ENCODE peak calls at places on chromosomes 4 and X, in seven cellular contexts. A is GM12865, S is K562, B is cardiac fibroblast, R is thoracic aorta, T is AG10803, Q is transverse colon. W is an unnamed sample.
A peak's percentile ranks its signal among the peaks of the same experiment; 100 is the strongest.

GRCh38 chr4:54513231-54513630 is 144.5 kb upstream of the KIT start:
- DNase-seq in A (no peak), S (no peak), B (peak; percentile 92), R (peak; percentile 3), T (peak; percentile 95), Q (no peak), W (no peak)

GRCh38 chr4:2334826-2335728 is 73.2 kb upstream of the MXD4 start:
- DNase-seq in A (no peak), S (no peak), B (no peak), R (no peak), T (no peak), Q (no peak), W (no peak)

GRCh38 chr4:7021930-7022658 is 21.1 kb upstream of the TADA2B start:
- DNase-seq in A (no peak), S (no peak), B (peak; percentile 89), R (no peak), T (peak; percentile 94), Q (no peak), W (no peak)

GRCh38 chrX:17442898-17443297 is 67.9 kb downstream of the NHS start:
- DNase-seq in A (no peak), S (no peak), B (peak; percentile 74), R (no peak), T (peak; percentile 36), Q (no peak), W (no peak)

GRCh38 chrX:112819013-112819635 is 21.5 kb downstream of the AMOT start:
- DNase-seq in A (no peak), S (no peak), B (peak; percentile 33), R (no peak), T (peak; percentile 92), Q (no peak), W (no peak)

GRCh38 chr4:181017038-181017437 is 1226.2 kb upstream of the TENM3 start:
- DNase-seq in A (no peak), S (no peak), B (no peak), R (no peak), T (no peak), Q (no peak), W (no peak)

GRCh38 chr4:141810038-141810701 is 173.8 kb downstream of the IL15 start:
- DNase-seq in A (no peak), S (no peak), B (no peak), R (no peak), T (no peak), Q (no peak), W (peak; percentile 56)

GRCh38 chrX:87900320-87900908 is 382.8 kb downstream of the KLHL4 start:
- DNase-seq in A (peak; percentile 48), S (no peak), B (peak; percentile 3), R (no peak), T (no peak), Q (no peak), W (no peak)

GRCh38 chr4:127313767-127314166 is 319.0 kb upstream of the INTU start:
- DNase-seq in A (no peak), S (no peak), B (no peak), R (no peak), T (no peak), Q (no peak), W (no peak)

GRCh38 chr4:70945046-70945445 is 42.9 kb downstream of the MOB1B start:
- DNase-seq in A (no peak), S (no peak), B (no peak), R (no peak), T (no peak), Q (no peak), W (no peak)

GRCh38 chrX:129736491-129736890 is 2.3 kb upstream of the XPNPEP2 start:
- DNase-seq in A (no peak), S (no peak), B (no peak), R (no peak), T (no peak), Q (no peak), W (no peak)

GRCh38 chrX:153400146-153401132 is 711 bp downstream of the PNMA6E start:
- DNase-seq in A (peak; percentile 55), S (peak; percentile 82), B (peak; percentile 34), R (no peak), T (no peak), Q (peak; percentile 41), W (peak; percentile 62)

GRCh38 chr4:143626134-143626859 is 74.2 kb downstream of the FREM3 start:
- DNase-seq in A (no peak), S (no peak), B (peak; percentile 48), R (peak; percentile 21), T (peak; percentile 41), Q (peak; percentile 39), W (no peak)

GRCh38 chr4:35934370-35934981 is 309.8 kb downstream of the ARAP2 start:
- DNase-seq in A (peak; percentile 32), S (no peak), B (peak; percentile 48), R (no peak), T (peak; percentile 8), Q (no peak), W (peak; percentile 39)

GRCh38 chrX:15202458-15203177 is 67.3 kb downstream of the ASB9 start:
- DNase-seq in A (peak; percentile 31), S (no peak), B (peak; percentile 3), R (no peak), T (peak; percentile 71), Q (no peak), W (peak; percentile 33)

GRCh38 chr4:8674311-8674885 is 81.8 kb downstream of the CPZ start:
- DNase-seq in A (no peak), S (no peak), B (no peak), R (no peak), T (no peak), Q (no peak), W (no peak)

GRCh38 chrX:13649823-13650222 is 3.1 kb upstream of the TCEANC start:
- DNase-seq in A (no peak), S (no peak), B (no peak), R (no peak), T (peak; percentile 67), Q (no peak), W (no peak)

GRCh38 chrX:151396827-151397740 is at the start of gene VMA21:
- DNase-seq in A (peak; percentile 89), S (peak; percentile 85), B (peak; percentile 80), R (peak; percentile 63), T (peak; percentile 88), Q (peak; percentile 85), W (peak; percentile 86)

GRCh38 chr4:101123231-101123630 is 224.1 kb downstream of the PPP3CA start:
- DNase-seq in A (no peak), S (no peak), B (peak; percentile 27), R (no peak), T (no peak), Q (peak; percentile 19), W (no peak)

GRCh38 chrX:4932790-4933189 is 1219.3 kb upstream of the PRKX start:
- DNase-seq in A (no peak), S (no peak), B (peak; percentile 9), R (no peak), T (no peak), Q (no peak), W (no peak)

DNA sequence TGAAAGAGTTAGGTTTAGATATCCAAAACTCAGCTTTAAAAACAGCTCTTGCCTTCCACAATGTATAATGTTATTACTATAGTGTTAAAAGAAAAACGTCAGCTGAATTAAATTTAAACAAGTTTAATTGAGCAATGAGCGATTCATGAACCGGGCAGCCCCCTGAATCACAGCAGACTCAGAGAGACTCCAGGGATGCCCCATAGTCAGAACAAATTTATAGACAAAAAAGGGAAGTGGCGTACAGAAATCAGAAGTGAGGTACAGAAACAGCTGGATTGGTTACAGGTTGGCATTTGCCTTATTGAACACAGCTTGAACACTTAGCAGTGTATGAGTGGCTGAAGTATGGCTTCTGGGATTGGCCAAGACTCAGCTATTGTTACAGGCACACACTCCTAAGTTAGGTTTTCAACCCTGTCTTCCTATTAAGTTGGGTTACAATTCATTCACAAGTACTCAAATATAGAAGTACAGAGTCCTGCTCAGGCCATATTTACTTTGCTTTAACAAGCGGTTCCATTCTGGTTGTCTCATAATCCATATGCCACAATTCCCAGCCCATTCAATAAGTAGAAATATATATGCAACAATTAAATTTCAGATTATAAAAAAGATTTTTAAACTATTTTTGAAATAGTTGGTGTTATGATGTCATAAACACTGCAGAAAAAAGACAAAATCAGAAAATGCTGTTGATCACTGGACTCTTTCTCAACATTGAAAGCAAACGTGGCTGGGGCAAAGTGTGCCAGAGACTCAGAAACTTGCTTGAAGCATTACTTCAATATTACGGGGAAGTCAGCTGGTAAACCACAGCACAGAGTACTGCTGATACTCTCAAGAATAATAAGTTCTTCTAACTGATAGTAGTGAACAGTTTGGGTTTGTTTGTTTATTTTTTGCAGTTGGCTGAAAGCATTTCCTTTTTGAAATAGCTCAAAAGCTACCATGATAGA is 459.7 kb downstream of the RAB28 start:
- DNase-seq in A (no peak), S (no peak), B (no peak), R (no peak), T (no peak), Q (no peak), W (no peak)
- H3K4me3 ChIP-seq in A (no peak overlapping the region), S (no peak overlapping the region), B (no peak overlapping the region), R (no peak overlapping the region), T (no peak overlapping the region), Q (no peak overlapping the region), W (no peak overlapping the region)

GRCh38 chr4:139857977-139858376 is 192.4 kb downstream of the MGST2 start:
- DNase-seq in A (no peak), S (no peak), B (no peak), R (no peak), T (no peak), Q (no peak), W (no peak)

GRCh38 chr4:139861471-139861870 is 195.9 kb downstream of the MGST2 start:
- DNase-seq in A (no peak), S (no peak), B (no peak), R (no peak), T (no peak), Q (no peak), W (no peak)

GRCh38 chr4:139858436-139859225 is 193.0 kb downstream of the MGST2 start:
- DNase-seq in A (peak; percentile 58), S (no peak), B (no peak), R (no peak), T (no peak), Q (no peak), W (no peak)

GRCh38 chr4:139859876-139860275 is 194.3 kb downstream of the MGST2 start:
- DNase-seq in A (no peak), S (no peak), B (no peak), R (no peak), T (no peak), Q (no peak), W (no peak)

GRCh38 chr4:139860435-139861024 is 194.9 kb downstream of the MGST2 start:
- DNase-seq in A (peak; percentile 17), S (no peak), B (no peak), R (no peak), T (no peak), Q (no peak), W (no peak)
- TF ChIP-seq CTCF in A (no peak), S (no peak), B (no peak), R (no peak), T (no peak), Q (no peak), W (no peak)

DNA sequence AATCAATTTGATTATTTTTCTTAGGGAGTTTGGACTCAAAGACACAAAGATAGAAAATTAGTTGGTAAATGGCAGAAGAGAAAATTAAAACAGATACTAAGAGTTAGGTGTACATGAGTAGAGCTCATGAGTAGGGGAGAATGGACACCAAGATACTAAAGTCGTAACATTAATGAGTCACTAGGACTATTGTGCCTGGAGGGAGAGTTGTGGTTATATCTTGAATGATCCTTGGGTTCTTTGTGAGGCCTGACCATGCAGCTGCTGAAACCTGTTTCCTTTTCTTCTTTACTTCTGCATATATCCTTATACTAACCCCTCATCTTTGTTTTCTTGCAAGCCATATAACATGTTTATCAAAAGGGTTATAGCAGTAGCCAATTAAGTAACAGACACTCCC is 532.8 kb downstream of the RPA4 start:
- DNase-seq in A (no peak), S (no peak), B (no peak), R (no peak), T (no peak), Q (no peak), W (no peak)
- H3K4me3 ChIP-seq in A (no peak overlapping the region), S (no peak overlapping the region), B (no peak overlapping the region), R (no peak overlapping the region), T (no peak overlapping the region), Q (no peak overlapping the region), W (no peak overlapping the region)

GRCh38 chr4:183057255-183057654 is 41.8 kb upstream of the WWC2 start:
- DNase-seq in A (no peak), S (no peak), B (no peak), R (no peak), T (no peak), Q (peak; percentile 10), W (no peak)
- TF ChIP-seq CTCF in A (no peak), S (no peak), B (no peak), R (no peak), T (no peak), Q (no peak), W (no peak)